ENCODE peak calls at places on chromosomes 11 and 22, in nine cellular contexts. V is colonic mucosa; Q is uterus; T is lung; E is kidney; J is prostate gland; R is keratinocyte; F is tibial nerve; M is effector memory CD4-positive, alpha-beta T cell. I is an unnamed sample.

GRCh38 chr11:77093987-77094840 is 8.4 kb upstream of the OMP start:
- DNase-seq in V (no peak), Q (no peak), T (no peak), E (peak; percentile 28), J (no peak), R (no peak), F (no peak), M (no peak), I (no peak)

GRCh38 chr11:104727095-104727494 is 171.2 kb downstream of the CASP12 start:
- DNase-seq in V (no peak), Q (no peak), T (no peak), E (no peak), J (no peak), R (no peak), F (no peak), M (no peak), I (no peak)

GRCh38 chr11:18321622-18321990 is 334 bp downstream of the HPS5 start:
- DNase-seq in V (no peak), Q (no peak), T (no peak), E (no peak), J (no peak), R (no peak), F (no peak), M (no peak), I (no peak)

GRCh38 chr22:39207141-39208012 is 37.4 kb downstream of the PDGFB start:
- DNase-seq in V (no peak), Q (no peak), T (no peak), E (peak; percentile 54), J (no peak), R (no peak), F (no peak), M (no peak), I (peak; percentile 51)

GRCh38 chr11:68523743-68524142 is 63.2 kb downstream of the PPP6R3 start:
- DNase-seq in V (no peak), Q (no peak), T (no peak), E (no peak), J (no peak), R (no peak), F (no peak), M (no peak), I (no peak)

GRCh38 chr22:29141078-29141688 is 64.5 kb upstream of the EMID1 start:
- DNase-seq in V (no peak), Q (no peak), T (no peak), E (no peak), J (no peak), R (no peak), F (no peak), M (no peak), I (no peak)

GRCh38 chr11:96367357-96367756 is 22.4 kb downstream of the CCDC82 start:
- DNase-seq in V (no peak), Q (no peak), T (no peak), E (no peak), J (no peak), R (no peak), F (no peak), M (no peak), I (no peak)

GRCh38 chr11:57571631-57572030 is 4.2 kb upstream of the UBE2L6 start:
- DNase-seq in V (no peak), Q (no peak), T (no peak), E (no peak), J (no peak), R (no peak), F (no peak), M (no peak), I (no peak)

GRCh38 chr22:49964493-49965290 is 4.1 kb downstream of the PIM3 start:
- DNase-seq in V (peak; percentile 19), Q (peak; percentile 17), T (peak; percentile 28), E (peak; percentile 74), J (no peak), R (no peak), F (no peak), M (no peak), I (peak; percentile 59)

GRCh38 chr11:3609416-3610265 is 32.2 kb downstream of the ART5 start:
- DNase-seq in V (peak; percentile 43), Q (no peak), T (no peak), E (no peak), J (peak; percentile 36), R (no peak), F (peak; percentile 46), M (no peak), I (no peak)

GRCh38 chr11:117931971-117932370 is 2.8 kb upstream of the TMPRSS13 start:
- DNase-seq in V (no peak), Q (no peak), T (no peak), E (peak; percentile 61), J (no peak), R (no peak), F (no peak), M (no peak), I (no peak)

GRCh38 chr11:86115542-86116385 is 46.9 kb upstream of the PICALM start:
- DNase-seq in V (no peak), Q (no peak), T (no peak), E (no peak), J (no peak), R (no peak), F (no peak), M (no peak), I (no peak)

GRCh38 chr11:120004723-120005122 is 133.2 kb downstream of the TRIM29 start:
- DNase-seq in V (no peak), Q (no peak), T (no peak), E (no peak), J (no peak), R (no peak), F (no peak), M (no peak), I (no peak)

GRCh38 chr22:32475428-32476010 is 908 bp downstream of the FBXO7 start:
- DNase-seq in V (peak; percentile 59), Q (peak; percentile 23), T (peak; percentile 39), E (no peak), J (peak; percentile 42), R (no peak), F (no peak), M (peak; percentile 8), I (peak; percentile 67)

GRCh38 chr22:32474635-32475427 is at the start of gene FBXO7:
- DNase-seq in V (peak; percentile 92), Q (peak; percentile 94), T (peak; percentile 88), E (peak; percentile 97), J (peak; percentile 86), R (no peak), F (peak; percentile 81), M (peak; percentile 80), I (peak; percentile 61)

GRCh38 chr22:32477608-32478007 is 3.0 kb downstream of the FBXO7 start:
- DNase-seq in V (no peak), Q (no peak), T (no peak), E (no peak), J (no peak), R (no peak), F (no peak), M (no peak), I (no peak)

GRCh38 chr22:32476286-32476685 is 1.7 kb downstream of the FBXO7 start:
- DNase-seq in V (no peak), Q (no peak), T (no peak), E (no peak), J (no peak), R (no peak), F (no peak), M (no peak), I (no peak)

DNA sequence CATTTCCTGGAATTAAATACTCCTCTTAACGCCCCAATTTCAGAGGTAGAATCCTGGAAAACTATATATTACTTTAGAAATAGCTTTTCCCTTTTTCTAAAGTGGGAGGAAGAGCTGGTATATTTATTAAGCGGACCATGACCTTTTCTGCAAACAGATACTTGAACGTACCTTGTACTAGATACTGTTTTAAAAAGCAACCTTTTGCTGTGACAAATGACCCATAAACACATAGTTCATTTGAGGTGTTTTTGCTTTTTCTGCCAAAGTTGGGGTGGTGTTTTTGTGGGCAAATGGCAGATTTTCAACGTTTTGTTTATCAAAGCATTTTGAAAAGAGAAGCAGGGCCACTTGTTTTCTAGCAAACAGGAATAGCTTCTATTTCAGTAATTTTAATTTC is 2.2 kb downstream of the FBXO7 start:
- DNase-seq in V (no peak), Q (no peak), T (no peak), E (no peak), J (no peak), R (no peak), F (no peak), M (no peak), I (no peak)
- H3K4me3 ChIP-seq in V (no peak overlapping the region), Q (peak overlapping the region; percentile 60), T (no peak overlapping the region), E (peak overlapping the region; percentile 81), J (no peak overlapping the region), R (peak overlapping the region; percentile 96), F (peak overlapping the region; percentile 99), M (no peak overlapping the region), I (peak overlapping the region; percentile 85)

GRCh38 chr22:32181043-32181442 is 21.9 kb upstream of the C22orf42 start:
- DNase-seq in V (no peak), Q (no peak), T (no peak), E (no peak), J (no peak), R (no peak), F (no peak), M (no peak), I (no peak)
- H3K4me1 ChIP-seq in V (no peaks in the 10 kb centered on the region), Q (no peaks in the 10 kb centered on the region), T (peaks cover 1% of the 10 kb centered on the region), E (no peaks in the 10 kb centered on the region), J (no peaks in the 10 kb centered on the region), R (no peaks in the 10 kb centered on the region), F (no peaks in the 10 kb centered on the region), M (peaks cover 6% of the 10 kb centered on the region), I (no peaks in the 10 kb centered on the region)

GRCh38 chr11:48103621-48104561 is 112.7 kb upstream of the OR4B1 start:
- DNase-seq in V (peak; percentile 82), Q (no peak), T (no peak), E (no peak), J (peak; percentile 69), R (no peak), F (no peak), M (no peak), I (no peak)
- H3K27ac ChIP-seq in V (peak overlapping the region; percentile 53), Q (peak overlapping the region; percentile 21), T (no peak overlapping the region), E (peak overlapping the region; percentile 76), J (peak overlapping the region; percentile 72), R (no peak overlapping the region), F (peak overlapping the region; percentile 81), M (no peak overlapping the region), I (peak overlapping the region; percentile 59)

DNA sequence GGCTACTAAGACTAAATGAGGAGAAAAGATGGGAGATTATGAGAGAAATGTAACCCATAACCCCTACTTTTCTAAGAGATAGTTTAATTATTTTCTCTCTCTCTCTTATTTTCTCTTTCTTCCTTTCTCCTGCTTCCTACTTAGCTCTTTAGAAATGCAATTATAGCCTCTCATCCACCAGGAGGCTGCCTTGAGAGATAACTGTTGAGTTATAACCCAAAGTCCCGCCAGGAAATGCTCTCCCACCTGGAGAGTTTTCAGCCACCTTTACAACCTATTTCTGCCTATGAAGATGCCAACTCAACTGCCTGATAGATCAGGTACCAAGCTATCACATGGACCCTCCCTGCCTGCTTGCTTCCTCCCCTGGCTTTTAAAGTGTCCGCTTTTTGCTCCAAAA is 34.0 kb upstream of the TMEM123 start:
- DNase-seq in V (no peak), Q (no peak), T (no peak), E (no peak), J (no peak), R (no peak), F (no peak), M (no peak), I (no peak)
- H3K4me3 ChIP-seq in V (no peak overlapping the region), Q (no peak overlapping the region), T (no peak overlapping the region), E (no peak overlapping the region), J (no peak overlapping the region), R (no peak overlapping the region), F (no peak overlapping the region), M (no peak overlapping the region), I (no peak overlapping the region)

GRCh38 chr11:61140416-61140815 is 20.8 kb downstream of the VPS37C start:
- DNase-seq in V (no peak), Q (no peak), T (no peak), E (no peak), J (no peak), R (no peak), F (no peak), M (no peak), I (no peak)
- H3K4me1 ChIP-seq in V (peaks cover 4% of the 10 kb centered on the region), Q (no peaks in the 10 kb centered on the region), T (peaks cover 8% of the 10 kb centered on the region), E (no peaks in the 10 kb centered on the region), J (no peaks in the 10 kb centered on the region), R (peaks cover 2% of the 10 kb centered on the region), F (peaks cover 3% of the 10 kb centered on the region), M (no peaks in the 10 kb centered on the region), I (peaks cover 28% of the 10 kb centered on the region)